ENCODE peak calls at places on chromosomes 4 and X, in four cellular contexts. C, X, Y and I are unnamed samples.

GRCh38 chr4:99468891-99469290 is 33.7 kb upstream of the ADH7 start:
- DNase-seq in C (no peak), X (no peak), Y (no peak), I (no peak)

GRCh38 chrX:69510137-69510715 is 6.1 kb downstream of the NALF2 start:
- DNase-seq in C (no peak), X (no peak), Y (no peak), I (no peak)

GRCh38 chr4:81424336-81424735 is 47.4 kb downstream of the RASGEF1B start:
- DNase-seq in C (no peak), X (no peak), Y (no peak), I (no peak)

GRCh38 chrX:119503484-119503861 is 35.2 kb downstream of the SLC25A5 start:
- DNase-seq in C (peak; percentile 22), X (no peak), Y (no peak), I (no peak)

GRCh38 chrX:9581771-9582396 is 117.0 kb downstream of the TBL1X start:
- DNase-seq in C (no peak), X (no peak), Y (no peak), I (no peak)

GRCh38 chrX:48648299-48648698 is 35.3 kb upstream of the WAS start:
- DNase-seq in C (peak; percentile 28), X (peak; percentile 21), Y (no peak), I (no peak)

GRCh38 chrX:72306851-72307645 is 1.3 kb upstream of the CITED1 start:
- DNase-seq in C (peak; percentile 17), X (peak; percentile 51), Y (peak; percentile 45), I (no peak)

GRCh38 chr4:37463457-37463856 is 218.9 kb downstream of the NWD2 start:
- DNase-seq in C (no peak), X (peak; percentile 16), Y (no peak), I (no peak)

GRCh38 chrX:149198980-149199732 is 305.9 kb downstream of the IDS start:
- DNase-seq in C (no peak), X (no peak), Y (no peak), I (peak; percentile 82)

GRCh38 chr4:98482847-98483806 is 175.3 kb downstream of the TSPAN5 start:
- DNase-seq in C (peak; percentile 5), X (no peak), Y (no peak), I (peak; percentile 56)

GRCh38 chr4:53601251-53601764 is 10.0 kb upstream of the LNX1 start:
- DNase-seq in C (peak; percentile 27), X (peak; percentile 72), Y (no peak), I (no peak)

GRCh38 chr4:140556372-140557085 is 12.2 kb downstream of the UCP1 start:
- DNase-seq in C (no peak), X (no peak), Y (no peak), I (peak; percentile 64)

GRCh38 chrX:87621697-87622096 is 104.1 kb downstream of the KLHL4 start:
- DNase-seq in C (no peak), X (no peak), Y (no peak), I (no peak)

GRCh38 chr4:153084939-153085630 is 119.2 kb upstream of the TRIM2 start:
- DNase-seq in C (no peak), X (peak; percentile 92), Y (peak; percentile 79), I (peak; percentile 37)

GRCh38 chr4:188002346-188002745 is 6.8 kb downstream of the ZFP42 start:
- DNase-seq in C (no peak), X (no peak), Y (no peak), I (no peak)

GRCh38 chr4:108335081-108335480 is 166.3 kb upstream of the LEF1 start:
- DNase-seq in C (no peak), X (no peak), Y (no peak), I (no peak)

GRCh38 chrX:151563449-151563848 is at the start of gene PASD1:
- DNase-seq in C (no peak), X (no peak), Y (peak; percentile 19), I (no peak)

GRCh38 chrX:106972896-106973295 is 27.1 kb downstream of the MORC4 start:
- DNase-seq in C (no peak), X (no peak), Y (no peak), I (no peak)

GRCh38 chrX:109199726-109200125 is 282.2 kb downstream of the GUCY2F start:
- DNase-seq in C (no peak), X (no peak), Y (no peak), I (no peak)

GRCh38 chrX:29110041-29110440 is 522.8 kb downstream of the IL1RAPL1 start:
- DNase-seq in C (no peak), X (no peak), Y (no peak), I (no peak)

GRCh38 chrX:85052207-85052606 is 48.5 kb downstream of the APOOL start:
- DNase-seq in C (no peak), X (no peak), Y (no peak), I (no peak)

GRCh38 chr4:172997851-172998250 is 170.8 kb upstream of the GALNT7 start:
- DNase-seq in C (no peak), X (no peak), Y (no peak), I (no peak)

GRCh38 chr4:173001571-173001970 is 167.0 kb upstream of the GALNT7 start:
- DNase-seq in C (no peak), X (no peak), Y (no peak), I (no peak)

GRCh38 chr4:172996571-172997216 is 171.9 kb upstream of the GALNT7 start:
- DNase-seq in C (no peak), X (no peak), Y (no peak), I (no peak)

GRCh38 chr4:172997217-172997609 is 171.4 kb upstream of the GALNT7 start:
- DNase-seq in C (no peak), X (no peak), Y (no peak), I (no peak)

DNA sequence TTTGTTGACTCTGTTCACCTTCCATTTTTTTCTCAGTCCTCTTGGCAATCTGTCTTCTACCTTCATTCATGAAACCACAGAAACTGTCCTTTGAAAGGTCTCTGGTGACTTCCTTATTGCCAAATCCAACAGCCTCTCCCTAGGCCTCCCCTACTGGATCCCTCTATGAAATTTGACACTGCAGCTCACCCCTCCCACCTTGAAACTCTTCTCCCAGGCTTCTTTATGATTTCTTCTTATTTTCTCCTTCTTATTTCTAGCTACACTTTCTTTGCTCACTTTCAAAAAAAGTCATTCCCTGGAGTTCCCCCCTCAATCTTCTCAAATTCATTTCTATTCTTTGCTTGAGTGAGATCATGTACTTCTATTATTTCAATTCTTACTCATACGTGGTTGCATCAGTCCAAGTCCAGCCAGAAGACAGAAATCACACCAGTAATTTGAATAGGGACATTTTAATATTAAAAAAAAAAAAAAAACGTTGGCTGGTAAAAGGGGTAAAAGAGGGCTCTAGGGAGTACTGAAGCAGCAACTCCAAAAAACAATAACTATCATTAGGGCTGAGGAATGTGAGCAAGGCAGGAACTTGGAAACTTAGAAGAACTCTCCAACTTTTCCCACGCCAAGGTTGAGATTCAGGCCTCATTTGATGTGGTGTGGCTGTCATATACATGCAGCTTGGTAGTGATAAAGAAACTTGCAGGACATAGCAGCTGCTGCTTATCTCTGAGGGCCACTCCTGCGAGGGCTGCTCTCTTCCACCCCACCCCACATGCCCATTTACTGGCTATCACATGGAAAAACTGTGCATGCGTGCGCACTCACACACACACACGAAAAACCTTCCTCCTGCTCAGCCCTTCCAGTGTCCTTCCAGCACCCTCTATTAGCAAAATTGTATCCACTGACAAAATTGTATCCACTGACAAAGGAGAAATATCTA is 169.8 kb upstream of the GALNT7 start:
- DNase-seq in C (no peak), X (no peak), Y (peak; percentile 87), I (no peak)
- TF ChIP-seq TCF7 in C (no peak), X (no peak), Y (peak; percentile 99), I (peak; percentile 38)

DNA sequence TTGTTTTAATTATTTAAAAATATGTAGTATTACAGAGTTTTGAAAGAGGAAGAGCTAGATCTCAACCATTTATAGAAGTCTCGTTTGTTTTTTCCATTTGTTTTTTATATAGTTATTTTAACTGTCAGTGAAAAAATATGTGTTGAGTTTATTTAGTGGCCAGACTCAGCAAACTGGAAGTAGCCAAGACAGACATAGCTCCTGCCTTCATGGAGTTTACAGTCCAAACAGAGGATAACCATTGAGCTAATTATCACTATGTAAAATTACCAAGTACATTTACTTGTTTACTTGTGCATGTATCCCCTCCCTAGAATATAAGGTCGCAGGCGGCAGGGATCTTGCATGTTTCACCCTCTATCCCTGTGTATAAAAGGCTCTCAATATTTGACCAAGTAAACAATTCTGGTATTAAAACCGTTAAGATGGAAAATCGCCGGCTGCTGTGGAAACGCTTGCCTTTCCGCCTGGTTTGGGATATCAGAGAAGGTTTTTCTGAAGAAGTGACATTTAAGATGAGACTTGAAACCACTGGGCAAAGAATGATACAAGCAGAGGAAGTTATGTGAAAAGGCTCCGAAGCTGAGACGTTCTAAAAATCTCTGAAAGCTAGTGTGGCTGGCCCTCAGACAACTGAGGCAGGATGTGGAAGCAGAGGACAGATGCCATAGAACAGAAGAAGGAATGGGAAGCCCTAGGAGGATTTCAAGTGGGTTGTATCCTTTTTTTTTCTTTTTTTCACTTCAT is 1.3 kb upstream of the CCNI start:
- DNase-seq in C (no peak), X (no peak), Y (no peak), I (no peak)
- TF ChIP-seq TCF7 in C (no peak), X (no peak), Y (no peak), I (no peak)

GRCh38 chr4:181968371-181968770 is 274.8 kb upstream of the TENM3 start:
- DNase-seq in C (no peak), X (no peak), Y (no peak), I (no peak)
- TF ChIP-seq TCF7 in C (no peak), X (no peak), Y (no peak), I (no peak)

GRCh38 chr4:808860-809570 is 16.9 kb downstream of the CPLX1 start:
- DNase-seq in C (no peak), X (no peak), Y (no peak), I (no peak)
- TF ChIP-seq TCF7 in C (no peak), X (no peak), Y (no peak), I (no peak)